ENCODE peak calls at places on chromosomes 12 and 14, in nine cellular contexts. One of them, this sample, is unnamed.

GRCh38 chr14:24417832-24418491 is 11.5 kb downstream of the CBLN3 start:
- DNase-seq in stomach: peak; percentile 25
- DNase-seq in lower leg skin: no peak
- DNase-seq in thyroid gland: no peak
- DNase-seq in astrocyte of the cerebellum: no peak
- DNase-seq in adrenal gland: peak; percentile 51
- DNase-seq in HL-60: no peak
- DNase-seq in neural progenitor cell: no peak
- DNase-seq in choroid plexus epithelial cell: no peak
- DNase-seq in this sample: no peak

GRCh38 chr12:56206373-56207166 is 15.2 kb downstream of the RNF41 start:
- DNase-seq in stomach: peak; percentile 58
- DNase-seq in lower leg skin: no peak
- DNase-seq in thyroid gland: peak; percentile 40
- DNase-seq in astrocyte of the cerebellum: peak; percentile 19
- DNase-seq in adrenal gland: peak; percentile 88
- DNase-seq in HL-60: no peak
- DNase-seq in neural progenitor cell: peak; percentile 69
- DNase-seq in choroid plexus epithelial cell: peak; percentile 73
- DNase-seq in this sample: peak; percentile 71

GRCh38 chr12:109998241-109998903 is 858 bp upstream of the ANKRD13A start:
- DNase-seq in stomach: no peak
- DNase-seq in lower leg skin: no peak
- DNase-seq in thyroid gland: no peak
- DNase-seq in astrocyte of the cerebellum: no peak
- DNase-seq in adrenal gland: no peak
- DNase-seq in HL-60: no peak
- DNase-seq in neural progenitor cell: no peak
- DNase-seq in choroid plexus epithelial cell: no peak
- DNase-seq in this sample: no peak

GRCh38 chr14:22391908-22392307 is 197.1 kb downstream of the DAD1 start:
- DNase-seq in stomach: peak; percentile 74
- DNase-seq in lower leg skin: no peak
- DNase-seq in thyroid gland: peak; percentile 67
- DNase-seq in astrocyte of the cerebellum: peak; percentile 74
- DNase-seq in adrenal gland: peak; percentile 85
- DNase-seq in HL-60: peak; percentile 73
- DNase-seq in neural progenitor cell: peak; percentile 85
- DNase-seq in choroid plexus epithelial cell: peak; percentile 90
- DNase-seq in this sample: peak; percentile 73

GRCh38 chr12:107597695-107598410 is 87.7 kb upstream of the PWP1 start:
- DNase-seq in stomach: no peak
- DNase-seq in lower leg skin: no peak
- DNase-seq in thyroid gland: no peak
- DNase-seq in astrocyte of the cerebellum: no peak
- DNase-seq in adrenal gland: no peak
- DNase-seq in HL-60: no peak
- DNase-seq in neural progenitor cell: no peak
- DNase-seq in choroid plexus epithelial cell: no peak
- DNase-seq in this sample: no peak

GRCh38 chr12:43169115-43169681 is 382.8 kb downstream of the ADAMTS20 start:
- DNase-seq in stomach: no peak
- DNase-seq in lower leg skin: no peak
- DNase-seq in thyroid gland: no peak
- DNase-seq in astrocyte of the cerebellum: no peak
- DNase-seq in adrenal gland: no peak
- DNase-seq in HL-60: no peak
- DNase-seq in neural progenitor cell: no peak
- DNase-seq in choroid plexus epithelial cell: no peak
- DNase-seq in this sample: no peak

GRCh38 chr14:63438065-63438757 is 105.0 kb downstream of the PPP2R5E start:
- DNase-seq in stomach: peak; percentile 66
- DNase-seq in lower leg skin: peak; percentile 58
- DNase-seq in thyroid gland: peak; percentile 85
- DNase-seq in astrocyte of the cerebellum: peak; percentile 95
- DNase-seq in adrenal gland: peak; percentile 95
- DNase-seq in HL-60: no peak
- DNase-seq in neural progenitor cell: no peak
- DNase-seq in choroid plexus epithelial cell: peak; percentile 99
- DNase-seq in this sample: peak; percentile 74

GRCh38 chr12:107368586-107368985 is 275.2 kb upstream of the CRY1 start:
- DNase-seq in stomach: no peak
- DNase-seq in lower leg skin: no peak
- DNase-seq in thyroid gland: no peak
- DNase-seq in astrocyte of the cerebellum: no peak
- DNase-seq in adrenal gland: no peak
- DNase-seq in HL-60: no peak
- DNase-seq in neural progenitor cell: no peak
- DNase-seq in choroid plexus epithelial cell: no peak
- DNase-seq in this sample: no peak

GRCh38 chr14:53432378-53432802 is 279.3 kb upstream of the DDHD1 start:
- DNase-seq in stomach: no peak
- DNase-seq in lower leg skin: no peak
- DNase-seq in thyroid gland: peak; percentile 48
- DNase-seq in astrocyte of the cerebellum: peak; percentile 9
- DNase-seq in adrenal gland: peak; percentile 54
- DNase-seq in HL-60: no peak
- DNase-seq in neural progenitor cell: peak; percentile 71
- DNase-seq in choroid plexus epithelial cell: peak; percentile 65
- DNase-seq in this sample: no peak

GRCh38 chr14:35047961-35048513 is 2.0 kb downstream of the FAM177A1 start:
- DNase-seq in stomach: no peak
- DNase-seq in lower leg skin: no peak
- DNase-seq in thyroid gland: no peak
- DNase-seq in astrocyte of the cerebellum: no peak
- DNase-seq in adrenal gland: no peak
- DNase-seq in HL-60: no peak
- DNase-seq in neural progenitor cell: no peak
- DNase-seq in choroid plexus epithelial cell: no peak
- DNase-seq in this sample: no peak

GRCh38 chr12:53952871-53953734 is 1.6 kb upstream of the HOXC12 start:
- DNase-seq in stomach: no peak
- DNase-seq in lower leg skin: no peak
- DNase-seq in thyroid gland: no peak
- DNase-seq in astrocyte of the cerebellum: no peak
- DNase-seq in adrenal gland: no peak
- DNase-seq in HL-60: no peak
- DNase-seq in neural progenitor cell: peak; percentile 63
- DNase-seq in choroid plexus epithelial cell: no peak
- DNase-seq in this sample: no peak

GRCh38 chr14:73741386-73741875 is 27.2 kb upstream of the PNMA1 start:
- DNase-seq in stomach: peak; percentile 79
- DNase-seq in lower leg skin: no peak
- DNase-seq in thyroid gland: peak; percentile 65
- DNase-seq in astrocyte of the cerebellum: no peak
- DNase-seq in adrenal gland: peak; percentile 84
- DNase-seq in HL-60: no peak
- DNase-seq in neural progenitor cell: peak; percentile 60
- DNase-seq in choroid plexus epithelial cell: peak; percentile 70
- DNase-seq in this sample: peak; percentile 64

GRCh38 chr12:3727877-3728632 is 24.9 kb downstream of the CRACR2A start:
- DNase-seq in stomach: no peak
- DNase-seq in lower leg skin: no peak
- DNase-seq in thyroid gland: no peak
- DNase-seq in astrocyte of the cerebellum: no peak
- DNase-seq in adrenal gland: no peak
- DNase-seq in HL-60: peak; percentile 78
- DNase-seq in neural progenitor cell: peak; percentile 20
- DNase-seq in choroid plexus epithelial cell: peak; percentile 90
- DNase-seq in this sample: peak; percentile 28

GRCh38 chr12:82089369-82090121 is 268.6 kb downstream of the CCDC59 start:
- DNase-seq in stomach: no peak
- DNase-seq in lower leg skin: no peak
- DNase-seq in thyroid gland: no peak
- DNase-seq in astrocyte of the cerebellum: no peak
- DNase-seq in adrenal gland: no peak
- DNase-seq in HL-60: no peak
- DNase-seq in neural progenitor cell: no peak
- DNase-seq in choroid plexus epithelial cell: no peak
- DNase-seq in this sample: no peak

GRCh38 chr12:1429980-1430379 is 164.4 kb downstream of the FBXL14 start:
- DNase-seq in stomach: no peak
- DNase-seq in lower leg skin: no peak
- DNase-seq in thyroid gland: no peak
- DNase-seq in astrocyte of the cerebellum: peak; percentile 11
- DNase-seq in adrenal gland: no peak
- DNase-seq in HL-60: peak; percentile 36
- DNase-seq in neural progenitor cell: no peak
- DNase-seq in choroid plexus epithelial cell: peak; percentile 65
- DNase-seq in this sample: no peak

GRCh38 chr12:96416033-96416790 is 16.0 kb upstream of the CDK17 start:
- DNase-seq in stomach: no peak
- DNase-seq in lower leg skin: no peak
- DNase-seq in thyroid gland: no peak
- DNase-seq in astrocyte of the cerebellum: no peak
- DNase-seq in adrenal gland: no peak
- DNase-seq in HL-60: peak; percentile 90
- DNase-seq in neural progenitor cell: no peak
- DNase-seq in choroid plexus epithelial cell: peak; percentile 86
- DNase-seq in this sample: no peak
- H3K4me3 ChIP-seq in stomach: no peak overlapping the region
- H3K4me3 ChIP-seq in lower leg skin: no peak overlapping the region
- H3K4me3 ChIP-seq in thyroid gland: no peak overlapping the region
- H3K4me3 ChIP-seq in astrocyte of the cerebellum: no peak overlapping the region
- H3K4me3 ChIP-seq in adrenal gland: no peak overlapping the region
- H3K4me3 ChIP-seq in HL-60: no peak overlapping the region
- H3K4me3 ChIP-seq in neural progenitor cell: no peak overlapping the region
- H3K4me3 ChIP-seq in choroid plexus epithelial cell: no peak overlapping the region
- H3K4me3 ChIP-seq in this sample: no peak overlapping the region

DNA sequence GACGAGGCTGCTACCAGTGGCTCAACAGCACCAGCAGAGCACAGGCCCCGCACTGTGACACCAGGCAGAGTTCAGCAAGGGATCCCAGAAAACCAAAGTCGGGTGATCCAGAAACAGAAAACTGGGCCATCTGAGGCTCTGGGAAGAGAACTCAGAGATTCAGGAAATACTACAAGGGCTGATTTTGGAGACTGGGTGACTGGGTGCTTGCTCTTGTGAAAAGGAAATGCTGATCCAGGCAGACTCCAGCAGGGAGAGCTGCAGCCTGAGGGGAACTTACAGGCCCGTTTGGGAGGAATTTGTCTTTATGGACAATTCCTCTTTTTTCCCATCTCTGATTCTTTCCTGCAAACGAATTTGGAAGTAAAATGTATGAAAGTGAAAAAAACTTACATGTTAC is 28.2 kb downstream of the FOXN3 start:
- DNase-seq in stomach: no peak
- DNase-seq in lower leg skin: no peak
- DNase-seq in thyroid gland: no peak
- DNase-seq in astrocyte of the cerebellum: no peak
- DNase-seq in adrenal gland: peak; percentile 46
- DNase-seq in HL-60: no peak
- DNase-seq in neural progenitor cell: peak; percentile 30
- DNase-seq in choroid plexus epithelial cell: peak; percentile 60
- DNase-seq in this sample: no peak
- TF ChIP-seq CTCF in stomach: no peak
- TF ChIP-seq CTCF in lower leg skin: no peak
- TF ChIP-seq CTCF in thyroid gland: no peak
- TF ChIP-seq CTCF in astrocyte of the cerebellum: peak; percentile 33
- TF ChIP-seq CTCF in adrenal gland: no peak
- TF ChIP-seq CTCF in HL-60: no peak
- TF ChIP-seq CTCF in neural progenitor cell: peak; percentile 18
- TF ChIP-seq CTCF in choroid plexus epithelial cell: peak; percentile 62
- TF ChIP-seq CTCF in this sample: no peak

GRCh38 chr12:25838007-25838406 is 120.5 kb upstream of the RASSF8 start:
- DNase-seq in stomach: no peak
- DNase-seq in lower leg skin: no peak
- DNase-seq in thyroid gland: no peak
- DNase-seq in astrocyte of the cerebellum: no peak
- DNase-seq in adrenal gland: no peak
- DNase-seq in HL-60: no peak
- DNase-seq in neural progenitor cell: no peak
- DNase-seq in choroid plexus epithelial cell: no peak
- DNase-seq in this sample: no peak

GRCh38 chr12:25839470-25839869 is 119.0 kb upstream of the RASSF8 start:
- DNase-seq in stomach: no peak
- DNase-seq in lower leg skin: no peak
- DNase-seq in thyroid gland: no peak
- DNase-seq in astrocyte of the cerebellum: no peak
- DNase-seq in adrenal gland: no peak
- DNase-seq in HL-60: no peak
- DNase-seq in neural progenitor cell: no peak
- DNase-seq in choroid plexus epithelial cell: peak; percentile 76
- DNase-seq in this sample: no peak

GRCh38 chr12:25830456-25830855 is 128.0 kb upstream of the RASSF8 start:
- DNase-seq in stomach: no peak
- DNase-seq in lower leg skin: no peak
- DNase-seq in thyroid gland: no peak
- DNase-seq in astrocyte of the cerebellum: no peak
- DNase-seq in adrenal gland: no peak
- DNase-seq in HL-60: no peak
- DNase-seq in neural progenitor cell: no peak
- DNase-seq in choroid plexus epithelial cell: peak; percentile 68
- DNase-seq in this sample: no peak

GRCh38 chr12:25833657-25834056 is 124.8 kb upstream of the RASSF8 start:
- DNase-seq in stomach: no peak
- DNase-seq in lower leg skin: no peak
- DNase-seq in thyroid gland: no peak
- DNase-seq in astrocyte of the cerebellum: no peak
- DNase-seq in adrenal gland: no peak
- DNase-seq in HL-60: no peak
- DNase-seq in neural progenitor cell: no peak
- DNase-seq in choroid plexus epithelial cell: peak; percentile 29
- DNase-seq in this sample: no peak

GRCh38 chr12:25835385-25835784 is 123.1 kb upstream of the RASSF8 start:
- DNase-seq in stomach: no peak
- DNase-seq in lower leg skin: no peak
- DNase-seq in thyroid gland: no peak
- DNase-seq in astrocyte of the cerebellum: no peak
- DNase-seq in adrenal gland: no peak
- DNase-seq in HL-60: no peak
- DNase-seq in neural progenitor cell: no peak
- DNase-seq in choroid plexus epithelial cell: no peak
- DNase-seq in this sample: no peak
- H3K4me3 ChIP-seq in stomach: no peak overlapping the region
- H3K4me3 ChIP-seq in lower leg skin: no peak overlapping the region
- H3K4me3 ChIP-seq in thyroid gland: no peak overlapping the region
- H3K4me3 ChIP-seq in astrocyte of the cerebellum: no peak overlapping the region
- H3K4me3 ChIP-seq in adrenal gland: no peak overlapping the region
- H3K4me3 ChIP-seq in HL-60: no peak overlapping the region
- H3K4me3 ChIP-seq in neural progenitor cell: no peak overlapping the region
- H3K4me3 ChIP-seq in choroid plexus epithelial cell: no peak overlapping the region
- H3K4me3 ChIP-seq in this sample: no peak overlapping the region

DNA sequence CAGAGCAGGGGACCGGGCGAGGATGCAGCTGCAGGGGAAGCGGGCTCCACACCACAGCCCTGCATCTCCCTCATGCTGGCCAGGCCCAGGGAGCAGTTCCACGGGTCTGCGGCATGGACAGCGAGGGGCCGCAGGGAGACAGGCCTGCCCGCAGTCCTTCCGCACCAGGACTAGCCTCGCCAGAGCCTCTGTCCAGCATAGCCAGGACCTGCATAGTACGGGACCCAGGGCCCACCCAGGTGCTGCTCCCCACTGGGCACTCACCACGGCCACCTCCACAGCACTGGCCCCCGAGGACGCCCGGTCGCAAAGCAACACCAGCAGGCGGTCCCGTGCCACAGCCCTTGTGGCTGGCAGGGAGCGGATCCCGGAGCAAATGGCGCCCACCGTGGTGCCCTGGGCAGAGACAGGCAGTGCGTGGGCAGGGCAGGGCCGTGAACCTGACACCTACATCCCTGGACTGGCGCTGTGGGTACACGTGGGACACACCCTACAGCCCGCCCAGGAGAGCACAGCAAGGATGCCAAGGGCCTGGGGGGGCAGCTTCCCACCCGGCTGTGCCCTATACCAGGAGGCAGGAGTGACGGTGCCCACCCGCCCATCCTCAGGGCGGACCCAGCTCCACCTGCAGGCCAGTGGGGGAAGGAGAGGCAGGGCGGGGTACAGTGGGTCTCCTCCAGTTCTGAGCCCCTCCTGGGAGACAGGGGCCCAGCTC is 23.8 kb downstream of the JAG2 start:
- DNase-seq in stomach: no peak
- DNase-seq in lower leg skin: no peak
- DNase-seq in thyroid gland: no peak
- DNase-seq in astrocyte of the cerebellum: no peak
- DNase-seq in adrenal gland: no peak
- DNase-seq in HL-60: no peak
- DNase-seq in neural progenitor cell: no peak
- DNase-seq in choroid plexus epithelial cell: no peak
- DNase-seq in this sample: no peak
- TF ChIP-seq CTCF in stomach: no peak
- TF ChIP-seq CTCF in lower leg skin: no peak
- TF ChIP-seq CTCF in thyroid gland: no peak
- TF ChIP-seq CTCF in astrocyte of the cerebellum: no peak
- TF ChIP-seq CTCF in adrenal gland: no peak
- TF ChIP-seq CTCF in HL-60: no peak
- TF ChIP-seq CTCF in neural progenitor cell: peak; percentile 27
- TF ChIP-seq CTCF in choroid plexus epithelial cell: peak; percentile 11
- TF ChIP-seq CTCF in this sample: no peak

This sample was measured in body of pancreas.